ENCODE peak calls at places on chromosomes 1 and 21, in six cellular contexts. G is ovary, Y is breast epithelium, F is PC-9, I is stomach, J is tibial artery. D is an unnamed sample.

GRCh38 chr1:64320470-64320869 is 117.0 kb downstream of the UBE2U start:
- DNase-seq in F (peak; percentile 74), G (no peak), Y (no peak), J (no peak), I (no peak), D (no peak)

GRCh38 chr21:27681038-27681437 is 714.1 kb upstream of the ADAMTS5 start:
- DNase-seq in G (no peak), J (no peak), F (no peak), I (no peak), Y (no peak), D (no peak)

GRCh38 chr1:156549831-156550230 is 22.5 kb downstream of the IQGAP3 start:
- DNase-seq in J (no peak), I (no peak), F (no peak), Y (no peak), G (no peak), D (no peak)

GRCh38 chr1:243346481-243346880 is 90.6 kb downstream of the SDCCAG8 start:
- DNase-seq in F (no peak), I (no peak), G (no peak), Y (no peak), J (no peak), D (no peak)

GRCh38 chr1:1210726-1211540 is 3.0 kb downstream of the TNFRSF4 start:
- DNase-seq in J (no peak), I (no peak), F (no peak), Y (no peak), G (no peak), D (no peak)

GRCh38 chr1:156140879-156141707 is 12.3 kb upstream of the SEMA4A start:
- DNase-seq in G (no peak), Y (no peak), J (peak; percentile 89), F (no peak), I (no peak), D (no peak)

GRCh38 chr1:51792864-51793263 is 85.7 kb downstream of the NRDC start:
- DNase-seq in J (no peak), Y (no peak), F (peak; percentile 35), G (no peak), I (no peak), D (no peak)

GRCh38 chr1:40735234-40735633 is 43.7 kb downstream of the NFYC start:
- DNase-seq in G (no peak), F (no peak), Y (no peak), J (no peak), I (no peak), D (no peak)

GRCh38 chr1:227037121-227037520 is 97.0 kb downstream of the COQ8A start:
- DNase-seq in I (no peak), J (no peak), G (no peak), Y (no peak), F (no peak), D (no peak)

GRCh38 chr21:32241434-32241785 is 37.4 kb downstream of the MIS18A start:
- DNase-seq in Y (no peak), I (no peak), G (no peak), F (no peak), J (no peak), D (no peak)

GRCh38 chr21:32240708-32241433 is 38.0 kb downstream of the MIS18A start:
- DNase-seq in G (no peak), F (no peak), J (no peak), Y (no peak), I (no peak), D (no peak)

GRCh38 chr21:32237021-32237420 is 41.8 kb downstream of the MIS18A start:
- DNase-seq in F (no peak), I (no peak), J (no peak), Y (no peak), G (no peak), D (no peak)

GRCh38 chr21:32233722-32234301 is 45.0 kb downstream of the MIS18A start:
- DNase-seq in I (no peak), G (no peak), F (no peak), Y (no peak), J (no peak), D (no peak)

DNA sequence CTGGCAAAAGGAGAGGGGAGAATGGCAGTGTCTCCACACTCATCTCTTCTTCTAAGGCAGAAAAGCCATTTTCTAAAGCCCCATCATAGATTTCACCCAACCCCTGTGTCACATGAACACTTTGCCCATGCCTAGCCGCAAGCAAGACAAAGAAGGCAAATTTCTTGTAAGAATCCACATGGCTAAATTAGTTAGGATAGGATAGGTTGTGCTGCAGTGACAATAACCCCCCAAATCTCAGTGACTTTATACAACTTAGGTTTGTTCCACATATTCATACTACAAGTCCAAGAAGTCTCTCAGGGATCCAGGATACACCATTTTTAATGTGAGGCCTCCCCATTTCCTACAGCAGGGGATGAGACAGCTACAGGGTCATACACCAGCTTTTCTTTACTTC is 40.8 kb downstream of the MIS18A start:
- DNase-seq in I (no peak), G (no peak), Y (no peak), J (no peak), F (no peak), D (no peak)
- TF ChIP-seq CTCF in I (no peak), G (no peak), Y (no peak), J (no peak), F (no peak), D (no peak)

DNA sequence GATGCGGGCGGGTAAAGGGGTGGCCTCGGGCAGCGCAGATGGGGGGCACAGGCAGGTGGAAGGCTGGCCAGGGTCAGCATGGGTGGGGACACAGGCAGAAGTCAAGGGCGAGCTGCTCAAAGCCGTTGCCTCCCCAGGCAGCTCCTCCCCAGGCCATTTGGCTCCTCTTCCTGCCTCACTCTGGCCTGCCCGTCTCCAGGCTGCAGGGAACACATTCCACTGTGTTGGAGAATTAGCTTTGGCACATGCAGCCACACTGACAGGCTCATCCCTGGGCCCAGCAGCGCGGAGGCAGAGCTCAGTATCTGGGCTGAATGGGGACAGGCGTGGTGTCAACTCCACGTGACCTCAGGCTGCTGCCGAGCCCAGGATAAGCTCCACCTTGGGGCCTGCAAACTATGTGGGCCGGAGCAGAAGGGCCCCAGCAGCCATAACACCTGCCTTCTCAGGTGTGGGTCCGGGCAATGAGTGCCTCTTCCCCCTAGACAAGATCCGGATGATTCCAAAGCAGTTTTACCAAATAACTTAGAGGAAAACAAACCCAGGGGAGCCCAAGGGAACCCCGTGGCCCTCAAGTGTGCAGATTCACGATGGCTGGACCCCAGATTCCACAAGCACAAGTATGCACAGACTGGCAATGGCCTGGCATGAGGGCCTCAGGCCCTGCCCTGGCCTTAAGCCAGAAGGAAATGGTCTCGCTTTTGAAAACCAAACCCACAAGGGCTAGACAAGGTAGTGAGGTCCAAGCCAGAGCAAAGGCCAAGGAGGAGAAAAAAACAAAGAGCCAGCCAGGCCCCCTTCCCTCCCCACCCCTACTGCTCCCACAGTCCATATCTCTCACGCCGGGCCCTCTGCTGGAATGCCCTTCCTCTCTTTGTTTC is 40.2 kb downstream of the HSPG2 start:
- DNase-seq in I (peak; percentile 63), Y (peak; percentile 87), J (peak; percentile 91), G (peak; percentile 57), F (no peak), D (peak; percentile 41)
- H3K27ac ChIP-seq in I (peak overlapping the region; percentile 97), Y (peak overlapping the region; percentile 81), J (peak overlapping the region; percentile 97), G (no peak overlapping the region), F (no peak overlapping the region), D (peak overlapping the region; percentile 55)

GRCh38 chr1:2804628-2805351 is 3.3 kb upstream of the TTC34 start:
- DNase-seq in G (no peak), I (no peak), J (no peak), F (no peak), Y (no peak), D (no peak)

GRCh38 chr1:2803931-2804627 is 2.6 kb upstream of the TTC34 start:
- DNase-seq in F (no peak), J (no peak), I (no peak), G (no peak), Y (no peak), D (no peak)

GRCh38 chr1:2802421-2802961 is 998 bp upstream of the TTC34 start:
- DNase-seq in G (no peak), I (no peak), J (no peak), Y (no peak), F (no peak), D (no peak)

GRCh38 chr1:2801535-2802291 is at the start of gene TTC34:
- DNase-seq in F (no peak), J (no peak), Y (no peak), G (no peak), I (peak; percentile 33), D (no peak)

GRCh38 chr1:2803086-2803930 is 1.8 kb upstream of the TTC34 start:
- DNase-seq in Y (no peak), F (no peak), G (no peak), I (no peak), J (no peak), D (no peak)
- H3K27me3 ChIP-seq in Y (peaks cover 93% of the 10 kb centered on the region), F (peaks cover 72% of the 10 kb centered on the region), G (no peaks in the 10 kb centered on the region), I (peaks cover 14% of the 10 kb centered on the region), J (no peaks in the 10 kb centered on the region), D (peaks cover 6% of the 10 kb centered on the region)

DNA sequence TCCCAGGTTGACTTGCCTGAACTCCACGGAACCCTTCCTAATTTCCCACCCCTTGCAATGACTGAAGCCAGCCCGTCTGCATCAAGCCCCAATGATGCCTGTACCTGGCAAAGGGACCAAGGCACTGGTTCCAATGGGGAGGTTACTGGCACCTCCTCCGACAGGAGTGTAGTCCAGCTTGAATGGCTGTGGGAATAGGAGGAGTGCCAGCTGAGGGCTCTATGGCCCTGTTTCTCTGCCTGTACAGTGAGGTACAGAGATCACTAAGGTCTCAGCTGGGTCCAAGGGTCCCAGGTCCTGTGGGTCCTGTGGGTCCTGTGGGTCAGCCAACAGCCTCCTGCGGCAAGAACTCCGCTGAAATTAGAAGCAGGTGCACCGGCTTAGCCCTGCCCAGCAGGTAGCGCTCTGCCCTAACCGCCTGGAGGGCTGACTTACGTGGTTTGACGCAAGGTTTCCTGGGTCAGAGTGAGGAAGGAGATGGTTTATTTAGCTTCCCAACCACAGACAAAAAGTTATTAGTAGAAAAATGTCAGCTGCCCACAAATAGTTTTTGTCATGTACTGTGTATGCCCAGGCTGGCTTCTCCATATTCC is 9.9 kb upstream of the SPRR4 start:
- DNase-seq in Y (no peak), I (no peak), J (no peak), F (no peak), G (no peak), D (no peak)
- TF ChIP-seq CTCF in Y (no peak), I (no peak), J (no peak), F (no peak), G (no peak), D (no peak)

DNA sequence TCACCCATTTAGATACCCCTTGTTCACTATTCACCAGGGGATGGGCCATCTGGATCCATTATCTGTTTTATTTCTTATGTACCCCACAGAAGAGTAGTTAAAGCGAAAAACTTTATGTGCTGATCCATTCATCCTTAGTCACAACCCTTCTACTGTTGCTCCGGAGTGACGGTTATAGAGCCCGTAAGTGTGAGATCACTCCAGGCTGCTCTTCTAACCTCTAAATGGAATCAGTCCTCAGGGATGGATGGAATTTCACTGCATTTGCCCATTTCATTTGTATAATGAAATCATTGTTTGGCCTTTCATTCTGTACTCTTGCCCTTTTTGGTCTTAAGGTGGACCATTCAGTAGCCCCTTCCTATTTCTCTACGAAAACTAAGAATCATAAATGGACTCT is 409.3 kb upstream of the RUNX1 start:
- DNase-seq in J (no peak), G (no peak), Y (no peak), I (no peak), F (no peak), D (no peak)
- H3K27ac ChIP-seq in J (no peak overlapping the region), G (no peak overlapping the region), Y (no peak overlapping the region), I (no peak overlapping the region), F (no peak overlapping the region), D (no peak overlapping the region)

D was measured in lung.